ENCODE peak calls at places on chromosomes 12 and 14, in seven cellular contexts. H, N, T, Q, F, W and E are unnamed samples.

GRCh38 chr12:48157889-48158370 is 615 bp upstream of the ASB8 start:
- DNase-seq in H (no peak), Q (no peak), F (no peak), W (no peak), T (no peak), N (no peak), E (no peak)

GRCh38 chr12:48197967-48198618 is 5.0 kb downstream of the OR10AD1 start:
- DNase-seq in Q (peak; percentile 92), N (peak; percentile 88), H (peak; percentile 99), T (peak; percentile 90), F (peak; percentile 93), W (peak; percentile 96), E (peak; percentile 98)

GRCh38 chr12:65602579-65603295 is 221.5 kb upstream of the HMGA2 start:
- DNase-seq in F (peak; percentile 68), N (peak; percentile 86), W (peak; percentile 62), Q (peak; percentile 98), T (peak; percentile 4), H (peak; percentile 75), E (peak; percentile 84)

GRCh38 chr12:90331262-90331661 is 622.6 kb upstream of the ATP2B1 start:
- DNase-seq in H (peak; percentile 12), N (no peak), F (no peak), T (no peak), Q (no peak), W (no peak), E (no peak)

GRCh38 chr12:107385518-107385917 is 292.2 kb upstream of the CRY1 start:
- DNase-seq in H (no peak), F (no peak), W (no peak), Q (no peak), T (no peak), N (no peak), E (no peak)

GRCh38 chr12:106914796-106915634 is 40.7 kb upstream of the TMEM263 start:
- DNase-seq in W (no peak), F (no peak), T (no peak), Q (no peak), N (no peak), H (no peak), E (no peak)

GRCh38 chr12:21607701-21608100 is 3.1 kb upstream of the GYS2 start:
- DNase-seq in N (peak; percentile 5), T (no peak), Q (peak; percentile 67), H (no peak), F (no peak), W (no peak), E (no peak)

GRCh38 chr12:132235116-132235820 is 91.0 kb downstream of the NOC4L start:
- DNase-seq in Q (no peak), T (no peak), W (no peak), N (no peak), H (no peak), F (no peak), E (no peak)

GRCh38 chr14:79552778-79553177 is 658.5 kb downstream of the DIO2 start:
- DNase-seq in T (no peak), H (no peak), Q (no peak), N (no peak), W (no peak), F (no peak), E (no peak)

GRCh38 chr12:68434391-68435007 is 102.3 kb upstream of the MDM1 start:
- DNase-seq in Q (no peak), H (no peak), F (no peak), N (no peak), T (no peak), W (no peak), E (no peak)

GRCh38 chr12:75975692-75976091 is 55.9 kb downstream of the PHLDA1 start:
- DNase-seq in N (no peak), Q (no peak), F (no peak), W (no peak), T (no peak), H (no peak), E (no peak)

GRCh38 chr14:50667491-50668007 is 557 bp downstream of the SAV1 start:
- DNase-seq in W (peak; percentile 36), T (no peak), N (no peak), Q (no peak), F (no peak), H (no peak), E (peak; percentile 56)

GRCh38 chr12:69601962-69602685 is 8.6 kb downstream of the LRRC10 start:
- DNase-seq in W (no peak), T (no peak), N (no peak), H (no peak), Q (no peak), F (no peak), E (no peak)

GRCh38 chr12:27331299-27331926 is 1.2 kb upstream of the BMAL2 start:
- DNase-seq in W (peak; percentile 18), Q (peak; percentile 84), F (no peak), T (no peak), N (peak; percentile 72), H (no peak), E (no peak)

GRCh38 chr14:105733081-105734065 is 207.0 kb downstream of the TMEM121 start:
- DNase-seq in Q (no peak), F (no peak), T (no peak), N (no peak), W (no peak), H (no peak), E (no peak)

GRCh38 chr14:105350450-105351244 is 36.1 kb downstream of the PACS2 start:
- DNase-seq in F (no peak), H (no peak), Q (no peak), W (no peak), N (no peak), T (no peak), E (no peak)

GRCh38 chr12:69519871-69520270 is 49.7 kb downstream of the FRS2 start:
- DNase-seq in H (no peak), N (no peak), Q (no peak), F (no peak), T (no peak), W (no peak), E (no peak)

GRCh38 chr14:103450423-103450822 is 65.2 kb downstream of the MARK3 start:
- DNase-seq in N (no peak), H (no peak), Q (no peak), W (no peak), T (no peak), F (no peak), E (no peak)

GRCh38 chr12:40819427-40820108 is 127.3 kb downstream of the CNTN1 start:
- DNase-seq in H (no peak), W (no peak), T (no peak), N (no peak), Q (no peak), F (no peak), E (no peak)

GRCh38 chr14:56172571-56172971 is 54.4 kb downstream of the PELI2 start:
- DNase-seq in T (no peak), Q (peak; percentile 72), F (no peak), W (no peak), H (no peak), N (no peak), E (no peak)

GRCh38 chr14:31510222-31510621 is 22.4 kb upstream of the GPR33 start:
- DNase-seq in N (no peak), F (no peak), Q (peak; percentile 69), W (no peak), H (no peak), T (no peak), E (no peak)

GRCh38 chr12:5262885-5263284 is 169.0 kb upstream of the NTF3 start:
- DNase-seq in H (no peak), T (no peak), W (no peak), F (no peak), N (no peak), Q (no peak), E (no peak)

GRCh38 chr12:52873832-52874572 is 25.2 kb upstream of the KRT78 start:
- DNase-seq in T (no peak), F (peak; percentile 91), W (peak; percentile 92), H (peak; percentile 86), Q (peak; percentile 98), N (peak; percentile 50), E (peak; percentile 96)
- H3K4me3 ChIP-seq in T (peak overlapping the region; percentile 71), F (peak overlapping the region; percentile 39), W (peak overlapping the region; percentile 38), H (peak overlapping the region; percentile 69), Q (peak overlapping the region; percentile 74), N (peak overlapping the region; percentile 39), E (no peak overlapping the region)

DNA sequence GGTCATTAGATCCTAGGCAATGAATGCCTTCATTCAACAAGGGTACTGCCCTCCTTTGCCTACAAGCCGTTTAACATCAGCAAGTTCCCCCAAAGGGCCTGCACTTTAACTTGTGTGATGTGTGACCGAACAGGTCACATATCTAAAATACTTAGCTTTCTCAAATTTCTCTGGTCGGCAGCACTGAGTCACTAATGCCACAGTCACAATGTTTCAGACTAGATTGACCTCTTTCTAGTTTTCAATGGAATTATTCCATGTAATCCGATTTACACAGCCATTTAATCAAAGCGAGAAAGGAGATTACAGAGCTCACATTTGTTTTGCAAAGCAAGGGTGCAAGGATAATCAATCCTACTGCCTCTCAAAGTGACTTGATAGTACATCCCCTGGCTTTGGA is 2.0 kb downstream of the KITLG start:
- DNase-seq in N (no peak), H (no peak), T (no peak), Q (peak; percentile 48), F (no peak), W (no peak), E (no peak)
- H3K4me3 ChIP-seq in N (peak overlapping the region; percentile 76), H (peak overlapping the region; percentile 82), T (peak overlapping the region; percentile 87), Q (peak overlapping the region; percentile 96), F (peak overlapping the region; percentile 50), W (peak overlapping the region; percentile 51), E (no peak overlapping the region)

DNA sequence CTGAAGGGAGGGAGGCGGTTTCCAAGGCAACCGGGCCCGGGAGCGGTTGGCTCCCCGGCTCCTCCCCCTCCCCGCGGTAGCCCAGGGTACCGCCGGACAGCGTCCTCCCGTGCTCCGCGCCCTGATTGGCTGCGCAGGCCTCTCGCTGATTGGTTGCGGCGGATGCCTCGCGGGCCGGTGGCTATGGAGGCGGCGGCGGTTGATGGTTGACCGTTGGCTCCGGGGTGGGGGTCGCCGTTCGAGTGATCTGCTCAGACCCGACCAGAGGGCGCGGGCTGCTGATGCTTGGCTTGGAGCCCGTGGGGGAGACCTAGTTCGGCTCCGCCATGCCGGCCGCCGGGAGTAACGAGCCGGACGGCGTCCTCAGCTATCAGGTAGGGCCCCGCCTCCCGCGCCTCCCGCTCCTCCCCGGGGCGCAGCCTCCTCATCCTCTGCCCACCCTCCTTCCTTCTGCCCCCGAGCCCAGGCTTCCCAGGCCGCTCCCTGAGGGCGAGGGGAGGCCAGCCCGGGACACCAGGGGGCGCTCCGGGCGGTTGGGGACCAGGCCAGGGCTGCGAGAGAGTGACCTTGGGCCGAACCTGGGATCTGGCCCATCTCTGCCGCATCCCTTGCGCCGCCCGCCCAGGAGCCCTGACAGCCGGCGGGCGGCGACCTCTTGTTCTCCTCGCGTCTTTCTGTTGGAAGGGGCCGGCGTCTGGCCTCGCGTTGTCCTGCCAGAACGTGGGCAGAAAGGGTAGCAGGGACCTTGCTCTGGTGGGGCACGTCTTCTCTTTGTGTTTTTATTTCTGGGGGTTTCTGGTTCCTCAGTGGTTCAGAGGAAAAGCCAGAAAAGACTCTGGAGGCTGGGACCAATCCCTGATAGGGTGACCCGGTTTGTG is at the start of gene SLC4A8:
- DNase-seq in F (peak; percentile 93), W (peak; percentile 49), H (peak; percentile 86), N (peak; percentile 43), T (no peak), Q (peak; percentile 97), E (peak; percentile 94)
- H3K4me3 ChIP-seq in F (peak within 1 kb of the TSS; percentile 44), W (peak within 1 kb of the TSS; percentile 35), H (peak within 1 kb of the TSS; percentile 77), N (peak within 1 kb of the TSS; percentile 54), T (peak within 1 kb of the TSS; percentile 70), Q (peak within 1 kb of the TSS; percentile 79), E (peak within 1 kb of the TSS; percentile 0)

DNA sequence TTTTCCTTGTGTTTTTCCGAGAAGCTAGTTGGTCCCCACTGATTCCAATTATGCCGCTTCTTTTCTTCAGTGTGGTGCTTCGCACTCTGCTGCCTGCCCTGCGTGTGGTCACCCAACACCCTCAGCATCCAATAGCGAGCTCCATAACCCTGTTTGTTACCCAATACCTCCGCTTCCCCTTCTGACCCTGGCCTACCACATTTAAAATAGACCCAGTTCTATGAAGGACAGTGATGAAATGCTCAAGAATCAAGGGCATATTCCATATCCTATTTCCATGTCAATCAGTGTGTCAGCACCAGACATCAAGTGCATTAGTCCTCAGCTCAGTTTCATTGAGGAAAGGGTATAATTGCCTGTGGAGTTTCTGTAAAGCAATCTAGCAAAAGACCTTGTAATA is 9.5 kb downstream of the NDRG2 start:
- DNase-seq in H (no peak), F (no peak), T (no peak), W (no peak), N (no peak), Q (no peak), E (no peak)
- H3K4me3 ChIP-seq in H (no peak overlapping the region), F (no peak overlapping the region), T (no peak overlapping the region), W (no peak overlapping the region), N (no peak overlapping the region), Q (no peak overlapping the region), E (no peak overlapping the region)